ENCODE peak calls at places on chromosomes 12 and 14, in five cellular contexts. V, D, R, O and G are unnamed samples.

GRCh38 chr14:33363687-33364086 is 425.0 kb downstream of the NPAS3 start:
- DNase-seq in R (no peak), V (no peak), O (peak; percentile 87), D (no peak), G (no peak)

GRCh38 chr14:42469637-42470426 is 863.2 kb downstream of the LRFN5 start:
- DNase-seq in D (no peak), V (no peak), O (no peak), R (no peak), G (no peak)

GRCh38 chr12:105261010-105261409 is 25.0 kb upstream of the APPL2 start:
- DNase-seq in O (no peak), V (no peak), D (no peak), R (no peak), G (no peak)

GRCh38 chr12:109529618-109530300 is 43.5 kb downstream of the MMAB start:
- DNase-seq in R (no peak), D (no peak), O (no peak), V (peak; percentile 57), G (no peak)

GRCh38 chr14:101225116-101225728 is 321.7 kb upstream of the RTL1 start:
- DNase-seq in V (no peak), O (no peak), D (no peak), R (no peak), G (no peak)

GRCh38 chr12:114163766-114164165 is 197.6 kb upstream of the RBM19 start:
- DNase-seq in D (no peak), O (peak; percentile 16), R (no peak), V (no peak), G (no peak)

GRCh38 chr12:125983784-125984510 is 918.7 kb downstream of the AACS start:
- DNase-seq in D (peak; percentile 38), R (no peak), O (peak; percentile 29), V (peak; percentile 94), G (no peak)

GRCh38 chr12:55634186-55634585 is 2.5 kb upstream of the OR10P1 start:
- DNase-seq in R (no peak), D (no peak), O (no peak), V (no peak), G (no peak)

GRCh38 chr14:72883963-72884362 is 9.9 kb downstream of the DPF3 start:
- DNase-seq in V (no peak), D (no peak), R (no peak), O (peak; percentile 32), G (no peak)

GRCh38 chr14:69924181-69924580 is 45.0 kb downstream of the SMOC1 start:
- DNase-seq in R (no peak), O (peak; percentile 33), D (no peak), V (no peak), G (no peak)

DNA sequence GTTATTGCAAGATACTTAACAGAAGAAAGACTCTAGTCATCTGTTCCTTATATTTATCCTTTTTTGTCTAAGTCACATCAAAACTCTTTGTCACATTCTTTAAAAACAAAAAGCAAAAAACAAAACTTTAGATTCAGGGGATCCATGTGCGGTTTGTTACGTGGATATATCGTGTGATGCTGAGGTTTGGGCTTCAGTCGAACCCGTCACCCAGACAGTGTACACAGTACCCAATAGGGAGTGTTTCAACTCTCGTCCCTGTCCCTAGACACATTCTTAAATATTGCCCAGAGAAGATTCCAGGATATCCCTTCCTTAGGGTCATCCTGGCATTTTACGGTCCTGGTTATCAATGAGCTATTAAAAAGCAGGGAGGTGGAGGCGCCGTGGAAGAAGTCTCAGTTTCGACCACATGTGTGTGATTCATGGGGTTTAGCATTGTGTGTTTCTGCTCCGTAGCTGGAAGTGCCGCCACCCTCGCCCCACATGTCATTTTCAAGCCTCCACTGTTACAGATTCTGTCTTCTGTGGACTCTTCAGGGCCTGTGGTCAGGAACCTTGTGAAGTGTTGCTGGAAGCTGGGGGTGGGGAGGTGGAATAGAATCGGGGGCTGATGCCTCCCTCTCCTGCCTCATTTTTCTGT is 19.9 kb downstream of the CCND2 start:
- DNase-seq in O (no peak), D (no peak), R (no peak), V (no peak), G (no peak)
- H3K4me1 ChIP-seq in O (no peaks in the 10 kb centered on the region), D (no peaks in the 10 kb centered on the region), R (no peaks in the 10 kb centered on the region), V (peaks cover 44% of the 10 kb centered on the region), G (peaks cover 40% of the 10 kb centered on the region)

GRCh38 chr14:34438438-34438837 is 23.6 kb downstream of the SPTSSA start:
- DNase-seq in D (no peak), V (no peak), R (no peak), O (no peak), G (no peak)
- H3K4me1 ChIP-seq in D (peaks cover 10% of the 10 kb centered on the region), V (peaks cover 11% of the 10 kb centered on the region), R (no peaks in the 10 kb centered on the region), O (peaks cover 12% of the 10 kb centered on the region), G (no peaks in the 10 kb centered on the region)

GRCh38 chr14:60310086-60310684 is 61.2 kb downstream of the PPM1A start:
- DNase-seq in D (no peak), O (no peak), R (no peak), V (no peak), G (no peak)

GRCh38 chr14:60315591-60315990 is 66.6 kb downstream of the PPM1A start:
- DNase-seq in D (no peak), O (no peak), V (peak; percentile 16), R (no peak), G (no peak)

GRCh38 chr14:60311417-60311816 is 62.4 kb downstream of the PPM1A start:
- DNase-seq in V (no peak), O (peak; percentile 29), R (no peak), D (no peak), G (no peak)

GRCh38 chr14:60315181-60315580 is 66.2 kb downstream of the PPM1A start:
- DNase-seq in R (no peak), O (no peak), D (no peak), V (no peak), G (no peak)

DNA sequence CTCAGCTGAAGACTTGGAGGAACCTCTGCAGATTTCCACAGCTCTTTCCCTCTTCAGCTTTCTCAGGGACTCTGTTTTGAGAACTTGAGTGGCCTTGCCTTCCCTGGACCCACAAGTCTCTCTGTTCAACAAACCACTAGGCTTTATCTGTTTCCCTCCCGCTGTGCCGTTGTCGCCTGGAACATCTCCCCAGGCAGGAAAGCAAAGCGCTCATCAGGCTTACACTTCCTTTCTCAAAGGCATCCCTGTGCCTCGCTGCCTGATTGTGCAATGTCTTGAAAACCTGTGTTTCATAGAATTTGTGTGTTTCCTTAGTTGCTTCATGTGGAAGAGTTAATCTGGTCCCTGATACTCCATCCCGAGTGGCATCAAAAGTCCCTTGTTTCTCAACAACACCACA is 64.1 kb downstream of the PPM1A start:
- DNase-seq in R (no peak), O (no peak), V (no peak), D (no peak), G (no peak)
- H3K4me1 ChIP-seq in R (peaks cover 8% of the 10 kb centered on the region), O (no peaks in the 10 kb centered on the region), V (peaks cover 25% of the 10 kb centered on the region), D (no peaks in the 10 kb centered on the region), G (no peaks in the 10 kb centered on the region)

GRCh38 chr12:120668797-120669054 is 18.2 kb upstream of the MLEC start:
- DNase-seq in R (no peak), O (no peak), V (no peak), D (no peak), G (no peak)

GRCh38 chr12:120666577-120667390 is 20.2 kb upstream of the MLEC start:
- DNase-seq in V (no peak), D (no peak), O (no peak), R (no peak), G (no peak)

GRCh38 chr12:120669055-120669828 is 17.7 kb upstream of the MLEC start:
- DNase-seq in R (peak; percentile 91), D (peak; percentile 63), V (peak; percentile 62), O (no peak), G (no peak)

GRCh38 chr12:120670667-120671066 is 16.3 kb upstream of the MLEC start:
- DNase-seq in D (no peak), O (no peak), R (no peak), V (no peak), G (no peak)

GRCh38 chr12:120668091-120668796 is 18.7 kb upstream of the MLEC start:
- DNase-seq in R (peak; percentile 84), V (peak; percentile 29), O (no peak), D (no peak), G (no peak)
- H3K4me1 ChIP-seq in R (peaks cover 17% of the 10 kb centered on the region), V (peaks cover 17% of the 10 kb centered on the region), O (peaks cover 3% of the 10 kb centered on the region), D (no peaks in the 10 kb centered on the region), G (no peaks in the 10 kb centered on the region)

GRCh38 chr12:57891639-57892228 is 45.2 kb upstream of the CTDSP2 start:
- DNase-seq in V (no peak), O (no peak), D (no peak), R (no peak), G (no peak)
- H3K4me1 ChIP-seq in V (peaks cover 52% of the 10 kb centered on the region), O (peaks cover 64% of the 10 kb centered on the region), D (peaks cover 23% of the 10 kb centered on the region), R (peaks cover 2% of the 10 kb centered on the region), G (peaks cover 37% of the 10 kb centered on the region)